ENCODE peak calls at places on chromosomes 1 and 21, in seven cellular contexts. One of them, this sample, is unnamed.

GRCh38 chr1:110593905-110594304 is 12.3 kb downstream of the KCNA2 start:
- DNase-seq in iPS DF 6.9: no peak
- DNase-seq in stomach: no peak
- DNase-seq in adipocyte: no peak
- DNase-seq in GM23248: no peak
- DNase-seq in tibial nerve: no peak
- DNase-seq in body of pancreas: no peak
- DNase-seq in this sample: no peak

GRCh38 chr1:158098256-158098655 is 82.4 kb upstream of the CD1D start:
- DNase-seq in tibial nerve: no peak
- DNase-seq in stomach: no peak
- DNase-seq in adipocyte: no peak
- DNase-seq in GM23248: no peak
- DNase-seq in body of pancreas: no peak
- DNase-seq in iPS DF 6.9: no peak
- DNase-seq in this sample: no peak

GRCh38 chr21:43372663-43373386 is 54.1 kb downstream of the SIK1 start:
- DNase-seq in GM23248: peak; percentile 44
- DNase-seq in tibial nerve: no peak
- DNase-seq in iPS DF 6.9: no peak
- DNase-seq in stomach: peak; percentile 78
- DNase-seq in adipocyte: no peak
- DNase-seq in body of pancreas: peak; percentile 24
- DNase-seq in this sample: peak; percentile 63

GRCh38 chr1:205858141-205858961 is 8.4 kb upstream of the PM20D1 start:
- DNase-seq in tibial nerve: no peak
- DNase-seq in stomach: no peak
- DNase-seq in body of pancreas: no peak
- DNase-seq in GM23248: no peak
- DNase-seq in iPS DF 6.9: no peak
- DNase-seq in adipocyte: no peak
- DNase-seq in this sample: no peak

GRCh38 chr1:54207287-54207686 is 7.3 kb downstream of the MRPL37 start:
- DNase-seq in stomach: no peak
- DNase-seq in tibial nerve: no peak
- DNase-seq in GM23248: no peak
- DNase-seq in adipocyte: no peak
- DNase-seq in iPS DF 6.9: no peak
- DNase-seq in body of pancreas: no peak
- DNase-seq in this sample: no peak

GRCh38 chr1:236759252-236759859 is 35.7 kb upstream of the MTR start:
- DNase-seq in GM23248: peak; percentile 56
- DNase-seq in iPS DF 6.9: peak; percentile 35
- DNase-seq in tibial nerve: no peak
- DNase-seq in body of pancreas: no peak
- DNase-seq in stomach: no peak
- DNase-seq in adipocyte: peak; percentile 78
- DNase-seq in this sample: no peak

GRCh38 chr1:7991504-7992440 is 30.3 kb downstream of the PARK7 start:
- DNase-seq in tibial nerve: no peak
- DNase-seq in GM23248: peak; percentile 24
- DNase-seq in iPS DF 6.9: peak; percentile 84
- DNase-seq in body of pancreas: no peak
- DNase-seq in adipocyte: no peak
- DNase-seq in stomach: no peak
- DNase-seq in this sample: no peak

GRCh38 chr1:102190429-102190828 is 193.7 kb upstream of the OLFM3 start:
- DNase-seq in body of pancreas: no peak
- DNase-seq in iPS DF 6.9: no peak
- DNase-seq in GM23248: no peak
- DNase-seq in tibial nerve: no peak
- DNase-seq in stomach: no peak
- DNase-seq in adipocyte: no peak
- DNase-seq in this sample: no peak

GRCh38 chr1:113307771-113308451 is 82.4 kb upstream of the MAGI3 start:
- DNase-seq in tibial nerve: no peak
- DNase-seq in iPS DF 6.9: no peak
- DNase-seq in GM23248: peak; percentile 64
- DNase-seq in stomach: no peak
- DNase-seq in body of pancreas: no peak
- DNase-seq in adipocyte: peak; percentile 7
- DNase-seq in this sample: no peak

GRCh38 chr1:180563013-180563827 is 4.5 kb downstream of the OVAAL start:
- DNase-seq in tibial nerve: no peak
- DNase-seq in iPS DF 6.9: no peak
- DNase-seq in body of pancreas: no peak
- DNase-seq in adipocyte: peak; percentile 77
- DNase-seq in stomach: no peak
- DNase-seq in GM23248: peak; percentile 78
- DNase-seq in this sample: no peak

GRCh38 chr1:183363967-183364366 is 54.2 kb downstream of the NMNAT2 start:
- DNase-seq in GM23248: peak; percentile 45
- DNase-seq in adipocyte: no peak
- DNase-seq in body of pancreas: no peak
- DNase-seq in iPS DF 6.9: no peak
- DNase-seq in tibial nerve: no peak
- DNase-seq in stomach: no peak
- DNase-seq in this sample: no peak

DNA sequence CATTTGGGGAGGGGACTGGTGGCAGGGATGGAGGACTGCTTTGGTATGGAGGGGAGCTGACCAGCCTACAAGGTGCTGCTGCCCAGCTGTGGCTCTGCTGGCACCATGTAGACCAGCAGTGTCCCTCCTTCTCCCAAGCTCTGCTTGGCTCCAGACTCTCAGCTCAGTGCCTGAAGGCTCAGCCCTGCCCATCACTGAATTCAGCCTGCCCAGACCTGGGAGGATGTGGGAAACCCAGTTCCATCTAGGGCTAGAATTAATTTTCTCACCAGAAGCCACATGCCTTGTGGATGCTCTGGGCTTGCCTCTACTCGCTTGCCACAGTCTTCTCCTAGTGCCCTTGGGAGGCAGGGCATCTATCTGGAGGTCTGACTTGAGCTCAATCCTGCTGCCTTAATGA is 195.0 kb upstream of the EDN2 start:
- DNase-seq in tibial nerve: no peak
- DNase-seq in GM23248: no peak
- DNase-seq in stomach: no peak
- DNase-seq in body of pancreas: no peak
- DNase-seq in iPS DF 6.9: no peak
- DNase-seq in adipocyte: no peak
- DNase-seq in this sample: no peak
- H3K4me1 ChIP-seq in tibial nerve: no peaks in the 10 kb centered on the region
- H3K4me1 ChIP-seq in GM23248: peaks cover 24% of the 10 kb centered on the region
- H3K4me1 ChIP-seq in stomach: peaks cover 5% of the 10 kb centered on the region
- H3K4me1 ChIP-seq in body of pancreas: no peaks in the 10 kb centered on the region
- H3K4me1 ChIP-seq in iPS DF 6.9: no peaks in the 10 kb centered on the region
- H3K4me1 ChIP-seq in adipocyte: peaks cover 43% of the 10 kb centered on the region
- H3K4me1 ChIP-seq in this sample: peaks cover 45% of the 10 kb centered on the region

GRCh38 chr1:26182372-26182675 is 5.0 kb downstream of the CNKSR1 start:
- DNase-seq in adipocyte: no peak
- DNase-seq in stomach: no peak
- DNase-seq in body of pancreas: no peak
- DNase-seq in tibial nerve: no peak
- DNase-seq in GM23248: no peak
- DNase-seq in iPS DF 6.9: no peak
- DNase-seq in this sample: no peak
- H3K4me1 ChIP-seq in adipocyte: no peaks in the 10 kb centered on the region
- H3K4me1 ChIP-seq in stomach: no peaks in the 10 kb centered on the region
- H3K4me1 ChIP-seq in body of pancreas: peaks cover 11% of the 10 kb centered on the region
- H3K4me1 ChIP-seq in tibial nerve: no peaks in the 10 kb centered on the region
- H3K4me1 ChIP-seq in GM23248: no peaks in the 10 kb centered on the region
- H3K4me1 ChIP-seq in iPS DF 6.9: no peaks in the 10 kb centered on the region
- H3K4me1 ChIP-seq in this sample: peaks cover 8% of the 10 kb centered on the region

DNA sequence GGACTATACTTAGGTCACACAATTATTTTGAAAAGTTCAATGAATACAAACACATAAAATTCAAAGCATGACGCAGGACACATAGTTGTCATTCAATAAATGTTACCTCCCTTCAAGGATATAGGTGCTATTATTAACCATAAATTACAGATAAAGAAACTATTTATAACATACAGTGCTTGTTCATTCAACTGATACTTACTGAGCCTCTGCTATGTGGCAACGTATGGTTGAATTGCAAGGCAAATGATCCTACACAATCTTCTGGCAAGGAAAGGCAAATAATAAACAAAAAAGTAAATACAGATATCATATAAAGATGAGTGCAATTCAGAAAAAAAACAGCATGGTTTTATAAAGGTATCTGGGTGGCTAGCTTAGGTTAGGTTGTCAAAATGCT is 614.7 kb downstream of the LTN1 start:
- DNase-seq in stomach: no peak
- DNase-seq in GM23248: no peak
- DNase-seq in adipocyte: no peak
- DNase-seq in iPS DF 6.9: no peak
- DNase-seq in body of pancreas: no peak
- DNase-seq in tibial nerve: no peak
- DNase-seq in this sample: no peak
- H3K4me1 ChIP-seq in stomach: no peaks in the 10 kb centered on the region
- H3K4me1 ChIP-seq in GM23248: peaks cover 8% of the 10 kb centered on the region
- H3K4me1 ChIP-seq in adipocyte: peaks cover 11% of the 10 kb centered on the region
- H3K4me1 ChIP-seq in iPS DF 6.9: peaks cover 2% of the 10 kb centered on the region
- H3K4me1 ChIP-seq in body of pancreas: no peaks in the 10 kb centered on the region
- H3K4me1 ChIP-seq in tibial nerve: no peaks in the 10 kb centered on the region
- H3K4me1 ChIP-seq in this sample: no peaks in the 10 kb centered on the region

GRCh38 chr1:23726669-23727068 is 16.6 kb upstream of the ELOA start:
- DNase-seq in tibial nerve: no peak
- DNase-seq in stomach: no peak
- DNase-seq in body of pancreas: no peak
- DNase-seq in GM23248: peak; percentile 25
- DNase-seq in adipocyte: peak; percentile 9
- DNase-seq in iPS DF 6.9: no peak
- DNase-seq in this sample: no peak
- H3K4me1 ChIP-seq in tibial nerve: no peaks in the 10 kb centered on the region
- H3K4me1 ChIP-seq in stomach: peaks cover 20% of the 10 kb centered on the region
- H3K4me1 ChIP-seq in body of pancreas: peaks cover 40% of the 10 kb centered on the region
- H3K4me1 ChIP-seq in GM23248: peaks cover 15% of the 10 kb centered on the region
- H3K4me1 ChIP-seq in adipocyte: peaks cover 28% of the 10 kb centered on the region
- H3K4me1 ChIP-seq in iPS DF 6.9: no peaks in the 10 kb centered on the region
- H3K4me1 ChIP-seq in this sample: peaks cover 16% of the 10 kb centered on the region